ENCODE peak calls at places on chromosomes 4 and X, in six cellular contexts. M is hepatocyte, T is lung, S is tibial nerve, P is AG04450, Q is breast epithelium. K is an unnamed sample.

GRCh38 chr4:56742080-56742871 is 61.2 kb upstream of the HOPX start:
- DNase-seq in M (no peak), T (no peak), S (no peak), P (no peak), Q (no peak), K (no peak)

GRCh38 chr4:144967161-144967560 is 130.8 kb downstream of the ANAPC10 start:
- DNase-seq in M (no peak), T (no peak), S (no peak), P (no peak), Q (no peak), K (no peak)

GRCh38 chrX:47179221-47179927 is 14.3 kb upstream of the UBA1 start:
- DNase-seq in M (no peak), T (no peak), S (no peak), P (no peak), Q (peak), K (no peak)

GRCh38 chr4:150363721-150364688 is 217.9 kb upstream of the MAB21L2 start:
- DNase-seq in M (no peak), T (no peak), S (no peak), P (no peak), Q (no peak), K (no peak)

GRCh38 chr4:38856524-38857337 is at the start of gene TLR6:
- DNase-seq in M (peak), T (peak), S (no peak), P (no peak), Q (no peak), K (no peak)

GRCh38 chrX:115642895-115643530 is 82.0 kb downstream of the PLS3 start:
- DNase-seq in M (peak), T (no peak), S (peak), P (peak), Q (no peak), K (no peak)

GRCh38 chr4:80407246-80407645 is 71.7 kb downstream of the CFAP299 start:
- DNase-seq in M (no peak), T (no peak), S (peak), P (peak), Q (no peak), K (peak)

GRCh38 chr4:4803216-4803903 is 56.1 kb upstream of the MSX1 start:
- DNase-seq in M (no peak), T (no peak), S (no peak), P (no peak), Q (no peak), K (no peak)

GRCh38 chr4:10897076-10897475 is 212.5 kb upstream of the CLNK start:
- DNase-seq in M (no peak), T (no peak), S (no peak), P (no peak), Q (no peak), K (no peak)

GRCh38 chr4:78032446-78032845 is 24.7 kb upstream of the FRAS1 start:
- DNase-seq in M (no peak), T (no peak), S (no peak), P (no peak), Q (no peak), K (no peak)

GRCh38 chr4:148056879-148057278 is 325.0 kb downstream of the ARHGAP10 start:
- DNase-seq in M (no peak), T (peak), S (no peak), P (no peak), Q (no peak), K (peak)

GRCh38 chr4:182978152-182978827 is 61.1 kb upstream of the DCTD start:
- DNase-seq in M (no peak), T (no peak), S (no peak), P (no peak), Q (no peak), K (no peak)

GRCh38 chr4:93911671-93912070 is 83.1 kb downstream of the ATOH1 start:
- DNase-seq in M (no peak), T (no peak), S (no peak), P (no peak), Q (no peak), K (no peak)

GRCh38 chr4:22072726-22073125 is 124.2 kb upstream of the KCNIP4 start:
- DNase-seq in M (no peak), T (no peak), S (no peak), P (no peak), Q (no peak), K (no peak)

GRCh38 chr4:187357861-187358260 is 634.2 kb upstream of the FAT1 start:
- DNase-seq in M (no peak), T (no peak), S (no peak), P (no peak), Q (no peak), K (no peak)

GRCh38 chr4:55345980-55346850 is at the start of gene SRD5A3:
- DNase-seq in M (peak), T (peak), S (peak), P (no peak), Q (peak), K (peak)

GRCh38 chrX:17788439-17788838 is 51.1 kb downstream of the SCML1 start:
- DNase-seq in M (peak), T (no peak), S (peak), P (no peak), Q (peak), K (peak)

GRCh38 chrX:31099536-31100090 is 27.8 kb upstream of the FTHL17 start:
- DNase-seq in M (no peak), T (no peak), S (no peak), P (no peak), Q (no peak), K (no peak)

GRCh38 chrX:12610079-12610478 is 181.1 kb upstream of the PRPS2 start:
- DNase-seq in M (no peak), T (no peak), S (no peak), P (peak), Q (no peak), K (no peak)

GRCh38 chr4:56979674-56980073 is 978 bp downstream of the POLR2B start:
- DNase-seq in M (peak), T (no peak), S (no peak), P (no peak), Q (no peak), K (no peak)

GRCh38 chr4:126582737-126583136 is 1050.0 kb upstream of the INTU start:
- DNase-seq in M (peak), T (no peak), S (no peak), P (no peak), Q (no peak), K (no peak)

GRCh38 chr4:30718889-30719252 is 1.3 kb upstream of the PCDH7 start:
- DNase-seq in M (peak), T (no peak), S (no peak), P (no peak), Q (no peak), K (no peak)

GRCh38 chr4:1872918-1873269 is 1.7 kb downstream of the NSD2 start:
- DNase-seq in M (no peak), T (no peak), S (no peak), P (peak), Q (no peak), K (no peak)

GRCh38 chr4:6546091-6546490 is 28.9 kb upstream of the MAN2B2 start:
- DNase-seq in M (no peak), T (no peak), S (no peak), P (no peak), Q (no peak), K (no peak)

GRCh38 chr4:98452091-98452490 is 190.9 kb downstream of the RAP1GDS1 start:
- DNase-seq in M (no peak), T (no peak), S (no peak), P (no peak), Q (no peak), K (no peak)

GRCh38 chrX:371907-372306 is 14.8 kb downstream of the PPP2R3B start:
- DNase-seq in M (no peak), T (no peak), S (no peak), P (no peak), Q (no peak), K (no peak)

GRCh38 chrX:124215786-124216185 is 116.7 kb upstream of the TEX13D start:
- DNase-seq in M (no peak), T (no peak), S (no peak), P (no peak), Q (no peak), K (no peak)

GRCh38 chrX:97846228-97846627 is 962.5 kb downstream of the RPA4 start:
- DNase-seq in M (no peak), T (no peak), S (no peak), P (no peak), Q (no peak), K (peak)

GRCh38 chrX:68196939-68197791 is 236.1 kb downstream of the OPHN1 start:
- DNase-seq in M (peak), T (no peak), S (no peak), P (no peak), Q (no peak), K (peak)

GRCh38 chr4:876780-877179 is 50.9 kb upstream of the CPLX1 start:
- DNase-seq in M (no peak), T (no peak), S (no peak), P (no peak), Q (no peak), K (no peak)

GRCh38 chr4:73345399-73345975 is 58.6 kb upstream of the ALB start:
- DNase-seq in M (peak), T (no peak), S (no peak), P (no peak), Q (no peak), K (no peak)

GRCh38 chrX:46967547-46967946 is 55.3 kb downstream of the JADE3 start:
- DNase-seq in M (no peak), T (no peak), S (no peak), P (no peak), Q (no peak), K (no peak)

GRCh38 chr4:37827802-37828321 is 1.4 kb downstream of the PGM2 start:
- DNase-seq in M (no peak), T (no peak), S (no peak), P (no peak), Q (no peak), K (no peak)

GRCh38 chrX:19670854-19671620 is 155.7 kb upstream of the MAP3K15 start:
- DNase-seq in M (peak), T (no peak), S (peak), P (peak), Q (no peak), K (no peak)

GRCh38 chr4:47002593-47002992 is 9.2 kb upstream of the GABRA4 start:
- DNase-seq in M (no peak), T (no peak), S (no peak), P (peak), Q (no peak), K (no peak)

GRCh38 chr4:182306792-182307507 is 63.7 kb downstream of the TENM3 start:
- DNase-seq in M (no peak), T (no peak), S (no peak), P (no peak), Q (no peak), K (no peak)

DNA sequence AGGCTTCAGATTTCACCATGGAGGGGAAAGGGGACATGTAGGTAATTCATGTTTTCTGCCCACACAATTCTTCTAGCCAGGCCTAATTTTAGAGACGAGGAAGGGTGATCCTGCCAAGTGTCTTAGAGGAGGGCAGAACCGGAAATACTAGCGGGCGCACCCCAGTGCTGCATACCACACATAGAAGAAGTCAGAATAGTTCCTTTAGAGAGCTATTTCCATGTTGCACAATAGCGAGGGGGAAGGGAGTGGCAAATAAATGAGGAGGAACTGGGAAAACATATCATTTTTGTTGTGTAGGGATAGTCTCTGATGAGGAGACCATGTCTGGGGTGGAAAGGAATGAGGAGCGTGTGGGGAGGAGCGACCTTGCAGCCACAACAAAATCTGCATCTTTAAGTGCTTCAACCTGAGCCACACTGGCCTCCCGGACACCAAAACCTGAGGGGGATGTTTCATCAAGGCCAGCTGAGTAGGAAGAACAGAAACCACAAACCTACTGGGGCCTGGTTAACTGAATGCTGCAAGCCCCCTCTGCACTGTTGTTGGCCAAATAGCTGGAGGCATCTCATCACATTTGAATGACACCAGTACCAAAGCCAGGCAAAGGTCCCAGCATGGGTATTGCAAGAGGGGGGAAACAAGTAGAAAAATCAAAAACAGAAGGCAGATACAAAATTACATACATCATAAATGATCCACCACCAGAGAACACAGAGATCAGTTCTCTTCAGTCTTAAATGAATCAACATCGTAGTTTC is 26.7 kb upstream of the C1QTNF7 start:
- DNase-seq in M (peak), T (peak), S (peak), P (peak), Q (no peak), K (no peak)
- H3K27ac ChIP-seq in M (peak), T (peak), S (no peak), P (peak), Q (peak), K (no peak)

GRCh38 chr4:174262624-174263444 is 20.6 kb downstream of the FBXO8 start:
- DNase-seq in M (peak), T (no peak), S (no peak), P (no peak), Q (no peak), K (no peak)
- H3K4me3 ChIP-seq in M (no peak), T (no peak), S (no peak), P (no peak), Q (no peak), K (no peak)

DNA sequence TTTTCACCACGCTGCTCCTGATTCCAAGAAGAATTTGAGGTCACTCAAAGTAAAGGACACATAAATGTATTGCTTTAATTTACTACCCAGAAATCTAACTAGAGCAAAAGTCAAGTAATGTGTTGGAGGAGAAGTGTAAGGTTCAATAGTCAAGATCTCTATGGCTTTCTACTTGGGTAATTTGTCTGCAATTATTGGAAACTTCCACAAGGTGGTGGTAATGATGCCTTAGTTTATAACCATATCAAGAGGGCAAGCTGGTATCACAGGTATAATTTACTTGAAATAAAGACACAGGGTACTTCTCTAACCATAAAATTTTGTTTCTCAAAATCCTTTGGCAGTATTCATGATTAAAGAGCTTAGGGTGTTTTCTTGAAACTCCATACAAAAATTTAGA is 10.2 kb upstream of the GRIA3 start:
- DNase-seq in M (no peak), T (no peak), S (no peak), P (no peak), Q (no peak), K (no peak)
- TF ChIP-seq CTCF in M (no peak), T (no peak), S (no peak), P (no peak), Q (no peak), K (no peak)

DNA sequence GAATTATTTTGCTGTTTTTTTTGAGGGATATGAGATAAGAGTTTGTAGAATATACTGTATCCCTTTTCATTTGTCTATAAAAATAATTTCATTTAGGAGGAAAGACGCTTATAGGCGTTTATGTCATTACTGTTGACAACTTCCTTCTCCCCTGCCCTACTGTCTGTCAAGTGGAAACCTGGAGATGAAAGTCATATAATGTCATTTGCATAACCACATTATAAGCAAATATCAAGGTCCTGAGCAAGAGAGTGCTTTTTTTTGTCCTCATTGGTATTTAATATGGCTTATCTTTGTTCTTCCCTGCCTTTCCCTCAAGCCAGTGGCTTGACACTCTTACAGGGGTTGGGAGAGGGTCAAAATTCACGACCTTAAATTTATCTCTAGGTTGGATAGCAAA is 55.8 kb downstream of the LRP2BP start:
- DNase-seq in M (no peak), T (no peak), S (no peak), P (no peak), Q (no peak), K (no peak)
- H3K27ac ChIP-seq in M (no peak), T (no peak), S (no peak), P (no peak), Q (no peak), K (no peak)

GRCh38 chr4:159267023-159267939 is 164.4 kb downstream of the RAPGEF2 start:
- DNase-seq in M (no peak), T (no peak), S (no peak), P (no peak), Q (no peak), K (no peak)
- H3K4me3 ChIP-seq in M (no peak), T (no peak), S (peak), P (peak), Q (peak), K (no peak)

GRCh38 chrX:20739038-20739745 is 472.5 kb upstream of the RPS6KA3 start:
- DNase-seq in M (no peak), T (no peak), S (no peak), P (no peak), Q (no peak), K (no peak)

GRCh38 chrX:20742106-20742505 is 475.4 kb upstream of the RPS6KA3 start:
- DNase-seq in M (no peak), T (no peak), S (no peak), P (no peak), Q (no peak), K (no peak)

GRCh38 chrX:20746690-20747089 is 480.0 kb upstream of the RPS6KA3 start:
- DNase-seq in M (no peak), T (no peak), S (no peak), P (no peak), Q (no peak), K (no peak)

GRCh38 chrX:20740443-20740842 is 473.7 kb upstream of the RPS6KA3 start:
- DNase-seq in M (no peak), T (no peak), S (no peak), P (no peak), Q (no peak), K (no peak)

DNA sequence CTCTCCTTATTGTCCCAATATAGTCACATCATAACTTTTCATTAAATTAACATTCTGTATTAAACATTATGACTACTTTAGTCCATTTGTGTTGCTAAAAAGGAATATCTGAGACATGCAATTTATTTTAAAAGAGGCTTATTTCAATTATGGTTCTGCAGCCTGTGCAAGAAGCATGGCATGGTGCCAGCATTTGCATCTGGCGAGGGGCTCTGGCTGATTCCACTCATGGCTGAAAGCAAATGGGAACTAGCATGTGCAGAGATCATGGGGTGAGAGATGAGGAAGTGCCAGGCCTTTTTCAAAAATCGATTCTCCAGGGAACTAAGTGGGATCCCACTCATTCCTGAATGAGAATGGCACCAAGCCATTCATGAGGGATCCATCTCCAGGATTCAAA is 476.3 kb upstream of the RPS6KA3 start:
- DNase-seq in M (no peak), T (no peak), S (no peak), P (no peak), Q (no peak), K (no peak)
- TF ChIP-seq CTCF in M (no peak), T (no peak), S (no peak), P (no peak), Q (no peak), K (no peak)

DNA sequence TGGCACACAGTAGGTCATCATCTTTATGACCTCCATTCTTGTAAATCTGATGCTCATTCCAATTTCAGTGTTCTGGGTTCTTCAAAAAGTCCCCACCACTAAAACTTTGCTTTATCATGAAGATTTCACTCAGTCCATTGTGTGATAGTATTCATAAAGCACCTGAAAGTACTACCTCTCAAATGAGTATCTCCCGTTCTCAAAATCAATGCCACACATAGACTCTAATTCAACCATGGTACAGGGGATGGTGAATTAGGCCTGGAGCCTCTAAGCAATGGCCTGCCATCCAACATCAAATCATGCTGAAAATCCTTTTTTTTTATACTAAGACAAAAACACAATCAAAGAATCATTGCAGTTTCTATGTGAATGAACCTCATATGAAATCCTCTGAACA is 19.4 kb upstream of the WAS start:
- DNase-seq in M (no peak), T (no peak), S (no peak), P (no peak), Q (no peak), K (no peak)
- H3K27ac ChIP-seq in M (no peak), T (no peak), S (no peak), P (no peak), Q (no peak), K (no peak)